ENCODE peak calls at places on chromosome 5, in ten cellular contexts. Q is astrocyte of the spinal cord; I is HCT116; T is NT2/D1; H is stimulated activated CD8-positive, alpha-beta memory T cell treated with anti-CD3 and anti-CD28 coated beads, Interleukin-15, amount 100 ng/mL, for 24 hours; M is HEK293T; A is mesendoderm; W is HL-60; F is chondrocyte; O is transverse colon. K is an unnamed sample.

GRCh38 chr5:156329197-156329611 is 2.2 kb downstream of the SGCD start:
- DNase-seq in Q (no peak), I (no peak), T (no peak), H (no peak), M (no peak), A (no peak), W (no peak), F (no peak), O (no peak), K (no peak)

GRCh38 chr5:180026320-180026719 is 45.2 kb downstream of the RNF130 start:
- DNase-seq in Q (peak), I (no peak), T (no peak), H (no peak), M (no peak), A (peak), W (no peak), F (no peak), O (no peak), K (peak)

GRCh38 chr5:76785493-76785892 is 33.3 kb upstream of the F2RL1 start:
- DNase-seq in Q (peak), I (peak), T (no peak), H (no peak), M (no peak), A (no peak), W (no peak), F (no peak), O (peak), K (peak)

GRCh38 chr5:178786859-178787499 is 56.5 kb upstream of the ZNF354A start:
- DNase-seq in Q (peak), I (no peak), T (no peak), H (no peak), M (no peak), A (no peak), W (no peak), F (peak), O (no peak), K (no peak)

GRCh38 chr5:1315709-1316587 is 21.1 kb upstream of the TERT start:
- DNase-seq in Q (peak), I (no peak), T (no peak), H (no peak), M (no peak), A (peak), W (no peak), F (no peak), O (peak), K (peak)

GRCh38 chr5:20347334-20347733 is 359.3 kb upstream of the CDH18 start:
- DNase-seq in Q (no peak), I (no peak), T (no peak), H (no peak), M (no peak), A (no peak), W (no peak), F (no peak), O (no peak), K (no peak)

GRCh38 chr5:78653031-78653430 is 4.5 kb upstream of the LHFPL2 start:
- DNase-seq in Q (no peak), I (no peak), T (no peak), H (no peak), M (no peak), A (no peak), W (no peak), F (no peak), O (no peak), K (no peak)

GRCh38 chr5:54900906-54901725 is 84.3 kb downstream of the ESM1 start:
- DNase-seq in Q (peak), I (no peak), T (no peak), H (no peak), M (no peak), A (no peak), W (peak), F (no peak), O (peak), K (no peak)

GRCh38 chr5:158233735-158234322 is 374.9 kb upstream of the CLINT1 start:
- DNase-seq in Q (peak), I (no peak), T (no peak), H (no peak), M (no peak), A (no peak), W (peak), F (no peak), O (no peak), K (no peak)

GRCh38 chr5:68652507-68652906 is 437.0 kb downstream of the PIK3R1 start:
- DNase-seq in Q (peak), I (no peak), T (no peak), H (no peak), M (no peak), A (no peak), W (no peak), F (no peak), O (no peak), K (no peak)

GRCh38 chr5:139287890-139288635 is 5.5 kb upstream of the MATR3 start:
- DNase-seq in Q (no peak), I (no peak), T (no peak), H (no peak), M (no peak), A (no peak), W (no peak), F (no peak), O (no peak), K (no peak)

GRCh38 chr5:140362875-140363630 is 3.1 kb downstream of the SLC4A9 start:
- DNase-seq in Q (peak), I (peak), T (peak), H (peak), M (peak), A (peak), W (peak), F (peak), O (peak), K (peak)

GRCh38 chr5:61298066-61298465 is 34.0 kb upstream of the ZSWIM6 start:
- DNase-seq in Q (no peak), I (no peak), T (no peak), H (no peak), M (no peak), A (no peak), W (no peak), F (no peak), O (no peak), K (no peak)

GRCh38 chr5:149002053-149002452 is 60.8 kb downstream of the SH3TC2 start:
- DNase-seq in Q (peak), I (peak), T (peak), H (no peak), M (no peak), A (peak), W (no peak), F (no peak), O (no peak), K (no peak)

GRCh38 chr5:140806834-140807775 is at the start of gene PCDHA4:
- DNase-seq in Q (no peak), I (no peak), T (peak), H (no peak), M (no peak), A (peak), W (no peak), F (no peak), O (peak), K (no peak)

GRCh38 chr5:43073597-43074546 is 33.8 kb upstream of the ANXA2R start:
- DNase-seq in Q (no peak), I (peak), T (peak), H (no peak), M (peak), A (peak), W (peak), F (no peak), O (peak), K (no peak)

GRCh38 chr5:20678814-20679298 is 690.9 kb upstream of the CDH18 start:
- DNase-seq in Q (peak), I (no peak), T (no peak), H (no peak), M (no peak), A (peak), W (no peak), F (no peak), O (no peak), K (no peak)

GRCh38 chr5:151675225-151675955 is 11.3 kb downstream of the SPARC start:
- DNase-seq in Q (no peak), I (no peak), T (no peak), H (no peak), M (no peak), A (peak), W (no peak), F (no peak), O (no peak), K (no peak)

GRCh38 chr5:65102826-65103673 is 334.3 kb downstream of the CWC27 start:
- DNase-seq in Q (peak), I (no peak), T (peak), H (peak), M (peak), A (peak), W (no peak), F (no peak), O (peak), K (no peak)